ENCODE peak calls at places on chromosome 17, in six cellular contexts. One of them, this sample, is unnamed. For H3K27me3, the result is how much of the 10 kb centered on the place peaks cover.

GRCh38 chr17:27356091-27356705 is 62.3 kb downstream of the WSB1 start:
- DNase-seq in upper lobe of right lung: no peak
- DNase-seq in GM23248: no peak
- DNase-seq in foreskin keratinocyte: no peak
- DNase-seq in body of pancreas: no peak
- DNase-seq in pancreas: peak
- DNase-seq in this sample: no peak

GRCh38 chr17:77432791-77433190 is 292.0 kb downstream of the SEC14L1 start:
- DNase-seq in pancreas: no peak
- DNase-seq in foreskin keratinocyte: no peak
- DNase-seq in body of pancreas: no peak
- DNase-seq in GM23248: no peak
- DNase-seq in upper lobe of right lung: no peak
- DNase-seq in this sample: no peak

GRCh38 chr17:51666971-51667721 is 406.8 kb downstream of the UTP18 start:
- DNase-seq in pancreas: no peak
- DNase-seq in body of pancreas: no peak
- DNase-seq in foreskin keratinocyte: peak
- DNase-seq in upper lobe of right lung: no peak
- DNase-seq in GM23248: no peak
- DNase-seq in this sample: no peak

GRCh38 chr17:39177256-39177655 is 11.3 kb upstream of the ARL5C start:
- DNase-seq in upper lobe of right lung: no peak
- DNase-seq in foreskin keratinocyte: no peak
- DNase-seq in GM23248: no peak
- DNase-seq in body of pancreas: no peak
- DNase-seq in pancreas: no peak
- DNase-seq in this sample: peak

GRCh38 chr17:77501751-77502625 is 361.2 kb downstream of the SEC14L1 start:
- DNase-seq in upper lobe of right lung: peak
- DNase-seq in body of pancreas: no peak
- DNase-seq in foreskin keratinocyte: no peak
- DNase-seq in GM23248: no peak
- DNase-seq in pancreas: no peak
- DNase-seq in this sample: no peak

GRCh38 chr17:4782652-4783051 is 3.5 kb downstream of the VMO1 start:
- DNase-seq in GM23248: no peak
- DNase-seq in upper lobe of right lung: peak
- DNase-seq in pancreas: no peak
- DNase-seq in body of pancreas: no peak
- DNase-seq in foreskin keratinocyte: no peak
- DNase-seq in this sample: no peak

GRCh38 chr17:8436169-8436932 is 667 bp downstream of the NDEL1 start:
- DNase-seq in foreskin keratinocyte: no peak
- DNase-seq in upper lobe of right lung: peak
- DNase-seq in GM23248: peak
- DNase-seq in pancreas: peak
- DNase-seq in body of pancreas: peak
- DNase-seq in this sample: peak

GRCh38 chr17:63382136-63382535 is 64.0 kb downstream of the CYB561 start:
- DNase-seq in foreskin keratinocyte: no peak
- DNase-seq in body of pancreas: no peak
- DNase-seq in upper lobe of right lung: no peak
- DNase-seq in GM23248: peak
- DNase-seq in pancreas: no peak
- DNase-seq in this sample: no peak

GRCh38 chr17:32267690-32268205 is 2.1 kb downstream of the RHBDL3 start:
- DNase-seq in foreskin keratinocyte: no peak
- DNase-seq in body of pancreas: no peak
- DNase-seq in GM23248: no peak
- DNase-seq in upper lobe of right lung: no peak
- DNase-seq in pancreas: no peak
- DNase-seq in this sample: peak

GRCh38 chr17:16517477-16517876 is 25.5 kb upstream of the LRRC75A start:
- DNase-seq in foreskin keratinocyte: no peak
- DNase-seq in upper lobe of right lung: no peak
- DNase-seq in pancreas: no peak
- DNase-seq in GM23248: no peak
- DNase-seq in body of pancreas: no peak
- DNase-seq in this sample: no peak

GRCh38 chr17:47948706-47949196 is 7.4 kb downstream of the PNPO start:
- DNase-seq in GM23248: peak
- DNase-seq in pancreas: peak
- DNase-seq in upper lobe of right lung: no peak
- DNase-seq in foreskin keratinocyte: no peak
- DNase-seq in body of pancreas: peak
- DNase-seq in this sample: no peak

GRCh38 chr17:32461853-32462617 is 17.7 kb downstream of the PSMD11 start:
- DNase-seq in upper lobe of right lung: no peak
- DNase-seq in body of pancreas: peak
- DNase-seq in pancreas: no peak
- DNase-seq in foreskin keratinocyte: peak
- DNase-seq in GM23248: peak
- DNase-seq in this sample: peak

GRCh38 chr17:40329981-40330794 is 21.2 kb downstream of the RARA start:
- DNase-seq in GM23248: peak
- DNase-seq in pancreas: peak
- DNase-seq in upper lobe of right lung: peak
- DNase-seq in body of pancreas: peak
- DNase-seq in foreskin keratinocyte: no peak
- DNase-seq in this sample: no peak

GRCh38 chr17:32020943-32021617 is 13.9 kb downstream of the LRRC37B start:
- DNase-seq in pancreas: no peak
- DNase-seq in body of pancreas: no peak
- DNase-seq in GM23248: no peak
- DNase-seq in upper lobe of right lung: no peak
- DNase-seq in foreskin keratinocyte: no peak
- DNase-seq in this sample: no peak

GRCh38 chr17:17684901-17685774 is 3.9 kb downstream of the RAI1 start:
- DNase-seq in pancreas: no peak
- DNase-seq in upper lobe of right lung: peak
- DNase-seq in foreskin keratinocyte: no peak
- DNase-seq in GM23248: peak
- DNase-seq in body of pancreas: peak
- DNase-seq in this sample: peak

GRCh38 chr17:4901648-4902344 is 1.1 kb downstream of the CHRNE start:
- DNase-seq in foreskin keratinocyte: no peak
- DNase-seq in upper lobe of right lung: peak
- DNase-seq in GM23248: no peak
- DNase-seq in body of pancreas: no peak
- DNase-seq in pancreas: peak
- DNase-seq in this sample: no peak

GRCh38 chr17:40850287-40850972 is 16.6 kb downstream of the KRT12 start:
- DNase-seq in upper lobe of right lung: no peak
- DNase-seq in foreskin keratinocyte: peak
- DNase-seq in body of pancreas: no peak
- DNase-seq in GM23248: peak
- DNase-seq in pancreas: no peak
- DNase-seq in this sample: no peak

GRCh38 chr17:67784364-67785121 is 40.8 kb upstream of the BPTF start:
- DNase-seq in foreskin keratinocyte: no peak
- DNase-seq in upper lobe of right lung: no peak
- DNase-seq in body of pancreas: no peak
- DNase-seq in pancreas: no peak
- DNase-seq in GM23248: no peak
- DNase-seq in this sample: no peak

GRCh38 chr17:47172698-47173565 is 16.2 kb downstream of the CDC27 start:
- DNase-seq in body of pancreas: no peak
- DNase-seq in upper lobe of right lung: no peak
- DNase-seq in pancreas: no peak
- DNase-seq in GM23248: peak
- DNase-seq in foreskin keratinocyte: no peak
- DNase-seq in this sample: peak

GRCh38 chr17:80430446-80431245 is 15.7 kb downstream of the ENDOV start:
- DNase-seq in upper lobe of right lung: peak
- DNase-seq in GM23248: no peak
- DNase-seq in body of pancreas: no peak
- DNase-seq in foreskin keratinocyte: no peak
- DNase-seq in pancreas: peak
- DNase-seq in this sample: no peak

GRCh38 chr17:78226752-78227454 is 4.5 kb upstream of the TMEM235 start:
- DNase-seq in foreskin keratinocyte: no peak
- DNase-seq in GM23248: no peak
- DNase-seq in body of pancreas: no peak
- DNase-seq in pancreas: no peak
- DNase-seq in upper lobe of right lung: no peak
- DNase-seq in this sample: no peak

GRCh38 chr17:35117984-35118383 is 1.7 kb downstream of the RAD51D start:
- DNase-seq in pancreas: no peak
- DNase-seq in upper lobe of right lung: no peak
- DNase-seq in body of pancreas: no peak
- DNase-seq in GM23248: peak
- DNase-seq in foreskin keratinocyte: no peak
- DNase-seq in this sample: peak

GRCh38 chr17:66365204-66365524 is 62.8 kb downstream of the PRKCA start:
- DNase-seq in GM23248: no peak
- DNase-seq in body of pancreas: no peak
- DNase-seq in upper lobe of right lung: no peak
- DNase-seq in pancreas: no peak
- DNase-seq in foreskin keratinocyte: no peak
- DNase-seq in this sample: no peak

DNA sequence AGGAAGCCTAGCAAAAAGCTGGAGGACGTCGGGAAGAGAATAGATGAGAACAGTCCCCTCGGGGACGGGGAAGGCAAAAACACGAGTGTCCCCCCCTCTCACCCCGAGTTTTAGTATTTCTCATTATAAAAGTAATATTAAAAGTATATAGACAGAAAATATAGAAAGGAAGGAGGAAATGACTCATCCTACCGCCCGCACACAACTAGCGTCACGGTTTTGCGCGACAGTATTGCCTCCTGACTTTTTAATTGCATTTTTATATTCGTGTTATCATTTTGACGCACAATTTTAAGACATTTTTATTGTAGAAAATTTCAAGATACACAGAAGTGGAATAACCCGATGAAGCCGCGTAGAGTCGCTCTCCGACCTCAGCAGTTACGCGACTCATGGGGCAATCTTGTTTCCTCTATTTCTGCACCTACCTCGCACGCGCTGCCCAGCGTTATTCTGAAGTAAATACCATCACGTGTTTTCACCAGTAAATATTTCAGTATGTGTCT is 652 bp upstream of the SLC25A19 start:
- DNase-seq in GM23248: peak
- DNase-seq in pancreas: no peak
- DNase-seq in foreskin keratinocyte: no peak
- DNase-seq in body of pancreas: peak
- DNase-seq in upper lobe of right lung: peak
- DNase-seq in this sample: peak
- H3K27me3 ChIP-seq in GM23248: under half
- H3K27me3 ChIP-seq in pancreas: under half
- H3K27me3 ChIP-seq in foreskin keratinocyte: under half
- H3K27me3 ChIP-seq in body of pancreas: under half
- H3K27me3 ChIP-seq in upper lobe of right lung: under half
- H3K27me3 ChIP-seq in this sample: under half

DNA sequence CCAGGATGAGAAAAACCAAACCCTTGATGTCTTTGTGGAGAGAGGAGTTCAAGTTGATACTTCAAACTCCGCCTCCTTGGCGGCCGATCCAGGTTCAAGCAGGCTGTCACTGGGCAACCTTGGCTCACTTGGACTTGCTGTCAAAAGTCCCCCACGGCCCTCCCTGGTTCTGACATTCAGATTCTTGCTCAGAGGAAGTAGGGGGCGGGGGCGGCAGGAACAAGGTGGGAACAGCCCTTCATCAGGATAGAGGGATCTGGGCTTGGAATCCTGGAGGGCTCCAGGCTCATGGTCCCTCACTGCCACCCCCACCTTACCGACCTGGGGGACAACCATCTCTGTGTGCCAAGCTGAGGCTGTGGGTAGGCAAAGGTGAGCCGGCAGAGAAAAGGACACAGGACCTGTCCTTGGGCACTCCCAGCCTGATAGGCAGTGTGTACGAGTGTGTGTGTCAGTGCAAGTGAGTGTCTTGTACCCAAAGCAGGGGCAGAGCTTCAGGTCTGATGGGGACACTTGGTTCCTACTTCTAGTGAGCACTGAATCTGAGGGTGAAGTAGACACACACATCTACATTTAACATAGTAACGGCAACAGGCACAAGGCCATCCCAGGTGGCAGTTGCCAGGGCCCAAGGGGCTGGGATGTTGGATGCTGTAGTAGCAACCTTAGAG is 6.6 kb upstream of the TSPOAP1 start:
- DNase-seq in pancreas: peak
- DNase-seq in GM23248: no peak
- DNase-seq in upper lobe of right lung: peak
- DNase-seq in foreskin keratinocyte: no peak
- DNase-seq in body of pancreas: no peak
- DNase-seq in this sample: no peak
- H3K27me3 ChIP-seq in pancreas: under half
- H3K27me3 ChIP-seq in GM23248: under half
- H3K27me3 ChIP-seq in upper lobe of right lung: under half
- H3K27me3 ChIP-seq in foreskin keratinocyte: under half
- H3K27me3 ChIP-seq in body of pancreas: under half
- H3K27me3 ChIP-seq in this sample: under half

GRCh38 chr17:61401280-61402072 is 1.8 kb downstream of the TBX2 start:
- DNase-seq in body of pancreas: no peak
- DNase-seq in GM23248: peak
- DNase-seq in pancreas: no peak
- DNase-seq in upper lobe of right lung: no peak
- DNase-seq in foreskin keratinocyte: no peak
- DNase-seq in this sample: no peak
- H3K27me3 ChIP-seq in body of pancreas: half or more
- H3K27me3 ChIP-seq in GM23248: under half
- H3K27me3 ChIP-seq in pancreas: under half
- H3K27me3 ChIP-seq in upper lobe of right lung: half or more
- H3K27me3 ChIP-seq in foreskin keratinocyte: half or more
- H3K27me3 ChIP-seq in this sample: half or more

GRCh38 chr17:43857141-43857540 is 10.2 kb downstream of the CD300LG start:
- DNase-seq in GM23248: no peak
- DNase-seq in foreskin keratinocyte: no peak
- DNase-seq in upper lobe of right lung: peak
- DNase-seq in pancreas: no peak
- DNase-seq in body of pancreas: no peak
- DNase-seq in this sample: no peak

GRCh38 chr17:43856141-43856540 is 9.2 kb downstream of the CD300LG start:
- DNase-seq in body of pancreas: no peak
- DNase-seq in GM23248: no peak
- DNase-seq in upper lobe of right lung: peak
- DNase-seq in foreskin keratinocyte: no peak
- DNase-seq in pancreas: no peak
- DNase-seq in this sample: no peak

GRCh38 chr17:43860927-43861622 is 14.1 kb downstream of the CD300LG start:
- DNase-seq in upper lobe of right lung: peak
- DNase-seq in foreskin keratinocyte: no peak
- DNase-seq in GM23248: no peak
- DNase-seq in body of pancreas: no peak
- DNase-seq in pancreas: no peak
- DNase-seq in this sample: no peak

GRCh38 chr17:43860077-43860725 is 13.2 kb downstream of the CD300LG start:
- DNase-seq in GM23248: peak
- DNase-seq in pancreas: no peak
- DNase-seq in body of pancreas: no peak
- DNase-seq in upper lobe of right lung: peak
- DNase-seq in foreskin keratinocyte: no peak
- DNase-seq in this sample: peak

GRCh38 chr17:43858201-43858600 is 11.2 kb downstream of the CD300LG start:
- DNase-seq in body of pancreas: no peak
- DNase-seq in upper lobe of right lung: peak
- DNase-seq in GM23248: no peak
- DNase-seq in foreskin keratinocyte: no peak
- DNase-seq in pancreas: no peak
- DNase-seq in this sample: no peak
- H3K27me3 ChIP-seq in body of pancreas: under half
- H3K27me3 ChIP-seq in upper lobe of right lung: under half
- H3K27me3 ChIP-seq in GM23248: half or more
- H3K27me3 ChIP-seq in foreskin keratinocyte: half or more
- H3K27me3 ChIP-seq in pancreas: under half
- H3K27me3 ChIP-seq in this sample: under half

This sample was measured in cardiac muscle cell.